ENCODE peak calls at places on chromosomes 3 and 15, in nine cellular contexts. P is CD4-positive, CD25-positive, alpha-beta regulatory T cell; C is right lobe of liver; O is lower lobe of right lung; M is psoas muscle; G is cardiac muscle cell; Y is mesendoderm; H is naive thymus-derived CD4-positive, alpha-beta T cell; W is left lung. B is an unnamed sample. For H3K27me3 and H3K4me1, the result is how much of the 10 kb centered on the place peaks cover.

GRCh38 chr3:141410408-141410807 is 42.1 kb downstream of the ZBTB38 start:
- DNase-seq in P (no peak), Y (peak), H (no peak), M (peak), C (peak), G (peak), O (no peak), W (no peak), B (no peak)

GRCh38 chr3:16338999-16339398 is 74.0 kb downstream of the OXNAD1 start:
- DNase-seq in H (no peak), W (no peak), G (peak), P (no peak), Y (peak), O (no peak), C (no peak), M (no peak), B (no peak)

GRCh38 chr3:185732782-185733181 is 92.1 kb downstream of the IGF2BP2 start:
- DNase-seq in O (no peak), H (no peak), G (peak), M (no peak), C (no peak), Y (peak), W (no peak), P (no peak), B (no peak)

GRCh38 chr3:86993704-86994103 is 2.8 kb upstream of the VGLL3 start:
- DNase-seq in M (no peak), C (no peak), Y (peak), G (no peak), W (no peak), P (no peak), H (no peak), O (no peak), B (no peak)

GRCh38 chr3:25246921-25247320 is 181.1 kb upstream of the RARB start:
- DNase-seq in G (no peak), P (no peak), M (no peak), C (no peak), O (no peak), H (no peak), Y (peak), W (no peak), B (no peak)

GRCh38 chr3:84877092-84877491 is 81.7 kb upstream of the CADM2 start:
- DNase-seq in H (no peak), P (no peak), G (no peak), M (no peak), C (no peak), O (no peak), Y (peak), W (no peak), B (no peak)

GRCh38 chr15:84859651-84860050 is 24.8 kb upstream of the SLC28A1 start:
- DNase-seq in H (no peak), G (no peak), M (no peak), C (no peak), W (peak), Y (no peak), P (no peak), O (no peak), B (no peak)

GRCh38 chr3:185950720-185951119 is 12.9 kb upstream of the TRA2B start:
- DNase-seq in C (no peak), H (no peak), M (no peak), W (no peak), P (no peak), G (no peak), O (no peak), Y (no peak), B (no peak)

GRCh38 chr15:63407612-63408011 is 26.0 kb upstream of the CA12 start:
- DNase-seq in H (no peak), C (no peak), P (no peak), M (no peak), Y (peak), W (no peak), O (no peak), G (no peak), B (no peak)

GRCh38 chr3:40310690-40311089 is 1.2 kb downstream of the EIF1B start:
- DNase-seq in Y (no peak), P (no peak), H (no peak), W (no peak), G (peak), C (no peak), M (no peak), O (no peak), B (no peak)

GRCh38 chr3:52286777-52287110 is 884 bp upstream of the GLYCTK start:
- DNase-seq in W (peak), C (peak), M (no peak), G (peak), H (no peak), O (no peak), Y (no peak), P (no peak), B (no peak)

GRCh38 chr15:90264649-90265048 is 823 bp upstream of the NGRN start:
- DNase-seq in H (no peak), O (no peak), Y (no peak), P (no peak), G (no peak), C (peak), M (no peak), W (no peak), B (no peak)

GRCh38 chr3:122052968-122053367 is 2.2 kb upstream of the CD86 start:
- DNase-seq in G (peak), H (no peak), W (no peak), C (no peak), M (no peak), P (no peak), Y (no peak), O (no peak), B (no peak)

GRCh38 chr3:48426401-48426909 is 3.4 kb downstream of the PLXNB1 start:
- DNase-seq in O (no peak), M (no peak), G (no peak), H (no peak), C (no peak), W (no peak), Y (no peak), P (no peak), B (no peak)

GRCh38 chr3:54299169-54299935 is 177.0 kb downstream of the CACNA2D3 start:
- DNase-seq in C (peak), P (no peak), Y (no peak), O (no peak), H (no peak), M (no peak), G (no peak), W (no peak), B (no peak)

GRCh38 chr3:53711387-53711786 is 134.8 kb downstream of the CHDH start:
- DNase-seq in H (no peak), G (no peak), Y (no peak), O (no peak), M (no peak), C (no peak), P (no peak), W (no peak), B (no peak)

GRCh38 chr15:101614761-101615160 is 37.4 kb downstream of the TM2D3 start:
- DNase-seq in O (no peak), G (no peak), C (no peak), H (no peak), Y (peak), W (peak), P (no peak), M (no peak), B (no peak)

GRCh38 chr3:43490640-43491185 is 131.1 kb downstream of the ANO10 start:
- DNase-seq in M (no peak), P (no peak), Y (no peak), W (no peak), C (no peak), H (no peak), G (no peak), O (no peak), B (no peak)

GRCh38 chr15:75620043-75620775 is 5.3 kb downstream of the SNUPN start:
- DNase-seq in W (no peak), G (peak), O (no peak), Y (no peak), M (no peak), H (no peak), C (no peak), P (no peak), B (no peak)

GRCh38 chr3:52298147-52299098 is 10.8 kb downstream of the GLYCTK start:
- DNase-seq in P (no peak), Y (no peak), M (no peak), G (no peak), C (peak), W (peak), O (no peak), H (no peak), B (no peak)

GRCh38 chr3:24460974-24461373 is 33.7 kb downstream of the THRB start:
- DNase-seq in G (no peak), H (no peak), P (no peak), C (no peak), O (no peak), W (no peak), M (no peak), Y (no peak), B (no peak)

GRCh38 chr3:40853474-40853873 is 328.7 kb downstream of the ZNF621 start:
- DNase-seq in M (no peak), G (no peak), C (no peak), O (no peak), Y (no peak), H (no peak), W (no peak), P (no peak), B (no peak)

GRCh38 chr3:77466562-77466961 is 426.7 kb downstream of the ROBO2 start:
- DNase-seq in Y (no peak), M (no peak), C (no peak), P (no peak), W (no peak), H (no peak), O (no peak), G (no peak), B (no peak)

GRCh38 chr3:108552267-108553159 is 36.7 kb downstream of the CIP2A start:
- DNase-seq in G (peak), H (peak), Y (peak), O (no peak), M (no peak), P (no peak), W (no peak), C (no peak), B (no peak)

GRCh38 chr3:138567403-138567802 is 26.7 kb downstream of the CEP70 start:
- DNase-seq in O (no peak), Y (no peak), H (no peak), C (no peak), W (no peak), M (no peak), G (no peak), P (no peak), B (no peak)

GRCh38 chr3:180320631-180321030 is 281.3 kb upstream of the TTC14 start:
- DNase-seq in Y (no peak), G (no peak), P (no peak), M (no peak), O (no peak), C (no peak), H (no peak), W (no peak), B (no peak)

GRCh38 chr3:46372492-46373359 is 2.0 kb downstream of the CCR5 start:
- DNase-seq in G (peak), Y (peak), M (no peak), W (no peak), O (no peak), C (no peak), P (no peak), H (no peak), B (no peak)

GRCh38 chr3:183597959-183598358 is 37.5 kb upstream of the KLHL24 start:
- DNase-seq in G (no peak), W (no peak), O (no peak), H (no peak), C (no peak), M (no peak), Y (no peak), P (no peak), B (no peak)

GRCh38 chr3:190382082-190382481 is 5.9 kb upstream of the CLDN16 start:
- DNase-seq in G (peak), H (no peak), C (no peak), O (no peak), P (no peak), W (no peak), Y (no peak), M (no peak), B (no peak)

GRCh38 chr15:32956006-32956405 is 238.2 kb downstream of the GREM1 start:
- DNase-seq in M (no peak), H (no peak), W (no peak), O (no peak), C (no peak), P (no peak), G (peak), Y (peak), B (no peak)

GRCh38 chr3:108053025-108053424 is 37.8 kb downstream of the CD47 start:
- DNase-seq in M (no peak), P (no peak), H (no peak), O (peak), W (no peak), C (no peak), G (no peak), Y (no peak), B (no peak)

GRCh38 chr3:117523407-117523806 is 813.8 kb downstream of the TUSC7 start:
- DNase-seq in M (no peak), Y (peak), W (no peak), G (no peak), O (no peak), C (no peak), H (no peak), P (no peak), B (no peak)

DNA sequence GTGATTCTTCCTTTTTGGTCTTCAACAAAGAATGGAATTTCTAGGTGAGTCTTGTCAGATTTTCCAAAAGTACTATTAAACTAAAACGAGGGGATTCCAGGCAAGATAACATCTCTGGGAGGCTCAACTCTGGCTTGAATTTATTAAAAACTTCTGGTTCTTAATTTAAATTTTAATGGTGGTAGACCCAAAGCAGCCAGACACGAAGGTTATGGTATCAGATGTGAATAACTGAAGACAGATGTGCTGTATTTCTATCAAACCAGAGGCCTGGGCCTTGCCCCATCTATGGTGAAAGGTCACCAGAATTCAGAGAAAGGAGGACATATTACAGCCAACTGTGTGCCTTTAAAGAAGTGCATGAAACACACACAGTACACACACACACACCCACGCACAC is 283.2 kb upstream of the ICE2 start:
- DNase-seq in O (no peak), M (no peak), H (no peak), W (no peak), Y (no peak), G (no peak), P (no peak), C (no peak), B (no peak)
- H3K27me3 ChIP-seq in O (under half), M (under half), H (under half), W (under half), Y (under half), G (under half), P (under half), C (under half), B (under half)

GRCh38 chr15:94097567-94097966 is 133.8 kb upstream of the MCTP2 start:
- DNase-seq in W (no peak), Y (no peak), O (no peak), H (no peak), M (no peak), P (no peak), G (no peak), C (no peak), B (no peak)
- H3K4me1 ChIP-seq in W (under half), Y (under half), O (under half), H (under half), M (under half), P (under half), G (under half), C (under half), B (under half)

DNA sequence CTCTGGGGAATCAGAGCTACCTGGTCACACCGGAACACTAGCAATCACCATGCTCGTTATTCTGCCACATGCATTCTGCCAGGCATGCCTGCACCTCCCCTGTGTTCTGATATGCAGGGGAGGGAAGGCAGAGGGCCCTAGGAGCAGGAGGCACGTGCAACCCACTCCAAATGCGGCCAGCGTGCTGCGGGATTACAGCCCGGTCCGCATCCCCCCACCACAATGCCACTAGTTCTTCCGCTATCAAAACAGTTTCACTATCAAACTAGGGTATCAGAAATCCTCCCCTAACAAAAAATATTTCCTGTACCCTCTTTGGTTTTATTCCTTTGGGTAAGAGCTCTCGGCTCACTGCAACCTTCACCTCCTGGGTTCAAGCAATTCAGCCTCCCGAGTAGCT is 223.2 kb upstream of the IGF1R start:
- DNase-seq in O (no peak), P (no peak), H (no peak), G (no peak), C (no peak), Y (no peak), M (no peak), W (no peak), B (no peak)
- H3K27me3 ChIP-seq in O (half or more), P (under half), H (under half), G (half or more), C (under half), Y (under half), M (under half), W (half or more), B (under half)

DNA sequence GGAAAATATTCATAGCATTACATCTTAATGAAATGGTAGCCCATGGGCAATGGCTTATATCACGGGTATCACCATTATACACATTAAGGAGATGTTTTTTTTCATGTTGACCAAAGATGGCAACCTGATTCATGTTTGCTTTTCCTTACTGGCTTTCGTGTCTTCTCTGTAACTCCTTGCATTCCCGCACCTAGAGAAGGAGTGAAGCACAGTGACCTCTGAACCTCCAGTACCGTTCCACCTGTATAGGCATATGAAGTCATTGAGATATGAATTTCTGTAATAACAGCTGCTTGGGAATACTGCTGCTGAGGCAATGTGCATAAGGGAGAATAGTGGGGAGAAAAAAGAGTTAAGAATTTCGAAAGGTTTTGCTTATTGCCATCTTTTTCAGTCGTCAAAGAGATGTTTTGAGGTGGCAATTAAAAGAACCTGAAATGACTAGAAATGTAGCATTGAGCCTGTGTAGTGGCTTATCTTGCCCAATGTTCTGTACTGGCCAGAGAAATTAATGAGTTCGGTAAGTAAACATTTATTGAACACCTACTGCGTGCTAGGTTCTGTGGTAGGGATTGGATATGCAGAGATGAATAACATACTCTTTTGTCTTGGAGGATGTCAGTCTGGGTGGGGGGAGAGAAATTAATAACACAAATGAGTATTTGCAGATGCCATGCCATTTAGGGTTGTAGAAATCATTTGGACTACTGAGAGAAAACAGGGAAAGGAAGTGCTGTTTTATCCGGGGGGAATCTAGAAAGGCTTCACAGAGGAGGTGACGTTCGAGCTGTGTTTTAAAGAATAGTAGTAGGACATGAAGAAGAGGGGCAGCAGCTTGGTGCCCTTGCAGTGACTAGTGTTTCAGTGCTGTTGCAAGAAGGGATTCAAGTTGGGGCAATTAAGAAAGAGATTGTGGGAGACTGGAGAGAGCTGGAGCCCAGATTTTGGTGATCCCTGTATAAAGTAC is 2.5 kb downstream of the FEM1B start:
- DNase-seq in H (no peak), P (no peak), W (no peak), M (no peak), O (no peak), G (no peak), Y (peak), C (no peak), B (no peak)
- H3K4me1 ChIP-seq in H (under half), P (half or more), W (half or more), M (half or more), O (half or more), G (under half), Y (under half), C (half or more), B (under half)

GRCh38 chr3:66931286-66931685 is 66.8 kb upstream of the KBTBD8 start:
- DNase-seq in O (no peak), H (no peak), W (no peak), M (no peak), P (no peak), Y (no peak), G (no peak), C (no peak), B (no peak)

GRCh38 chr3:66938338-66938963 is 59.7 kb upstream of the KBTBD8 start:
- DNase-seq in P (no peak), H (peak), C (no peak), W (no peak), G (peak), M (no peak), O (no peak), Y (peak), B (no peak)

GRCh38 chr3:66931699-66932098 is 66.4 kb upstream of the KBTBD8 start:
- DNase-seq in C (no peak), P (no peak), Y (peak), G (no peak), H (no peak), M (no peak), W (no peak), O (no peak), B (no peak)

GRCh38 chr3:66933233-66933632 is 64.9 kb upstream of the KBTBD8 start:
- DNase-seq in G (no peak), O (no peak), W (no peak), H (no peak), P (no peak), M (no peak), C (no peak), Y (peak), B (no peak)

GRCh38 chr3:66934041-66934440 is 64.1 kb upstream of the KBTBD8 start:
- DNase-seq in M (no peak), G (no peak), W (no peak), H (no peak), C (no peak), P (no peak), O (no peak), Y (no peak), B (no peak)
- H3K27me3 ChIP-seq in M (under half), G (under half), W (under half), H (under half), C (under half), P (under half), O (under half), Y (under half), B (under half)

DNA sequence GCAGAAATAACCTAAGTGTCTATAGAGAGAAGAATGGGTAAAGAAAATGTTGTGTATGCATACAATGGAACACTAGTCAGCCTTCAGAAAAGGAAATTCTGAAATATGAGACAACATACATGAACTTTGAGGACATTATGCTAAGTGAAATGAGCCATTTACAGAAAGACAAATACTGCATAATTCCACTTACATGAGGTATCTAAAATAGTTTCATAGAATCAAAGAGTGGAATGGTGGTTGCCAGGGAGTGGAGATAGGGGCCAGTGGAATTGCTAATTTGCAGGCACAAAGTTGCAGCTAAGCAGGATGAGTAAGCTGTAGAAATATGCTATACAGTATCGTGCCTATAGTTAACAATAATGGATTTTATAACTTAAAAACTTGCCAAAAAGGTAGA is 779.6 kb upstream of the ARPP21 start:
- DNase-seq in P (no peak), Y (peak), H (no peak), W (no peak), G (peak), M (no peak), O (no peak), C (no peak), B (no peak)
- H3K4me1 ChIP-seq in P (under half), Y (under half), H (under half), W (under half), G (under half), M (under half), O (under half), C (under half), B (under half)

DNA sequence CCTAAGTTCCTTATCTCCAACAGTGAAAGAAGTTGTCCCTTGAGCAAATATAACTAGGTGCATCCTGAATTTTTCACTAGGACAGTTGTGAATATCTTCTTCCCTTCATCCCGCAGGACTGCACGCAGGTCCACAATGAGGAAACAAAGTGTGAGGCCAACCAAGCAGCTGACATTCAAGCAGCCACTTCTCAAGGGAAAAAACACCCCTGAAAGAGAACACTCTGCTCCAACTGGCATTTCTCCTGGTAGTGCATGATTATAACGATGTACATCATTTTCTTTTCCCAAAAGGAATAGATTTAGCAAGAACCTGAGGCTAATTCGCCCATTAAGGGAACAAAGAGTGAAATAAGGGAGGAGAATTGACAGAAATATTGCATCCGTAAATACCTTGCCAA is 74.5 kb downstream of the ANXA2 start:
- DNase-seq in G (no peak), M (no peak), O (no peak), C (no peak), W (no peak), Y (no peak), P (no peak), H (no peak), B (no peak)
- H3K27me3 ChIP-seq in G (under half), M (under half), O (under half), C (under half), W (under half), Y (under half), P (under half), H (under half), B (under half)